ENCODE peak calls at places on chromosomes 11 and 22, in four cellular contexts. One of them, this sample, is unnamed.

GRCh38 chr11:127098684-127099083 is 98.1 kb upstream of the KIRREL3 start:
- DNase-seq in HFFc6: no peak
- DNase-seq in T-helper 2 cell: no peak
- DNase-seq in foreskin fibroblast: no peak
- DNase-seq in this sample: peak

GRCh38 chr11:78749243-78749730 is 174.6 kb upstream of the NARS2 start:
- DNase-seq in T-helper 2 cell: no peak
- DNase-seq in HFFc6: no peak
- DNase-seq in foreskin fibroblast: no peak
- DNase-seq in this sample: no peak

GRCh38 chr11:12831471-12832202 is 157.4 kb downstream of the TEAD1 start:
- DNase-seq in HFFc6: no peak
- DNase-seq in T-helper 2 cell: no peak
- DNase-seq in foreskin fibroblast: peak
- DNase-seq in this sample: no peak

GRCh38 chr22:32218470-32218869 is 13.6 kb upstream of the RFPL2 start:
- DNase-seq in foreskin fibroblast: no peak
- DNase-seq in HFFc6: no peak
- DNase-seq in T-helper 2 cell: no peak
- DNase-seq in this sample: no peak

GRCh38 chr22:36430863-36431262 is 43.1 kb upstream of the MYH9 start:
- DNase-seq in HFFc6: no peak
- DNase-seq in foreskin fibroblast: peak
- DNase-seq in T-helper 2 cell: no peak
- DNase-seq in this sample: no peak

GRCh38 chr11:94563848-94564442 is 3.2 kb upstream of the PIWIL4 start:
- DNase-seq in HFFc6: no peak
- DNase-seq in T-helper 2 cell: no peak
- DNase-seq in foreskin fibroblast: no peak
- DNase-seq in this sample: no peak

GRCh38 chr11:44852159-44852707 is 98.5 kb downstream of the TP53I11 start:
- DNase-seq in foreskin fibroblast: peak
- DNase-seq in T-helper 2 cell: no peak
- DNase-seq in HFFc6: no peak
- DNase-seq in this sample: no peak

GRCh38 chr11:111365722-111366559 is 13.1 kb downstream of the POU2AF1 start:
- DNase-seq in T-helper 2 cell: no peak
- DNase-seq in HFFc6: no peak
- DNase-seq in foreskin fibroblast: no peak
- DNase-seq in this sample: no peak

GRCh38 chr11:73439002-73439843 is 63.0 kb downstream of the RELT start:
- DNase-seq in HFFc6: peak
- DNase-seq in T-helper 2 cell: no peak
- DNase-seq in foreskin fibroblast: peak
- DNase-seq in this sample: no peak

GRCh38 chr22:49608660-49609059 is 219.0 kb downstream of the BRD1 start:
- DNase-seq in HFFc6: no peak
- DNase-seq in foreskin fibroblast: no peak
- DNase-seq in T-helper 2 cell: no peak
- DNase-seq in this sample: no peak

GRCh38 chr22:45164217-45165123 is 745 bp downstream of the NUP50 start:
- DNase-seq in T-helper 2 cell: peak
- DNase-seq in HFFc6: no peak
- DNase-seq in foreskin fibroblast: peak
- DNase-seq in this sample: peak

GRCh38 chr11:66617148-66617814 is 851 bp downstream of the RBM14 start:
- DNase-seq in HFFc6: peak
- DNase-seq in T-helper 2 cell: no peak
- DNase-seq in foreskin fibroblast: peak
- DNase-seq in this sample: no peak

GRCh38 chr11:20457001-20457768 is 69.7 kb downstream of the PRMT3 start:
- DNase-seq in HFFc6: no peak
- DNase-seq in foreskin fibroblast: peak
- DNase-seq in T-helper 2 cell: no peak
- DNase-seq in this sample: no peak

GRCh38 chr11:70760416-70761020 is 362.2 kb downstream of the CTTN start:
- DNase-seq in HFFc6: no peak
- DNase-seq in foreskin fibroblast: no peak
- DNase-seq in T-helper 2 cell: no peak
- DNase-seq in this sample: no peak

GRCh38 chr11:46475926-46476545 is 84.5 kb upstream of the CHRM4 start:
- DNase-seq in T-helper 2 cell: no peak
- DNase-seq in foreskin fibroblast: no peak
- DNase-seq in HFFc6: no peak
- DNase-seq in this sample: no peak

GRCh38 chr11:34161812-34162506 is 56.5 kb downstream of the NAT10 start:
- DNase-seq in T-helper 2 cell: no peak
- DNase-seq in HFFc6: no peak
- DNase-seq in foreskin fibroblast: no peak
- DNase-seq in this sample: no peak

GRCh38 chr11:78131956-78132355 is 7.5 kb downstream of the ALG8 start:
- DNase-seq in T-helper 2 cell: no peak
- DNase-seq in HFFc6: peak
- DNase-seq in foreskin fibroblast: peak
- DNase-seq in this sample: no peak